ENCODE peak calls at places on chromosomes 2 and 18, in five cellular contexts. S is T-helper 9 cell; V is osteocyte; Y is stimulated activated CD4-positive, alpha-beta T cell treated with anti-CD3 and anti-CD28 coated beads, Interleukin-2, amount 100 ng/mL, for 24 hours; W is sciatic nerve. Z is an unnamed sample.

GRCh38 chr2:74835831-74836674 is 2.1 kb downstream of the HK2 start:
- DNase-seq in W (no peak), S (no peak), V (no peak), Y (no peak), Z (no peak)

GRCh38 chr18:9366126-9366714 is 31.6 kb downstream of the TWSG1 start:
- DNase-seq in Y (no peak), V (no peak), S (no peak), W (no peak), Z (peak; percentile 88)

GRCh38 chr2:215843579-215843978 is 169.8 kb downstream of the MREG start:
- DNase-seq in V (no peak), Y (no peak), S (no peak), W (no peak), Z (no peak)

GRCh38 chr2:206198677-206199076 is 39.0 kb downstream of the EEF1B2 start:
- DNase-seq in Y (no peak), W (no peak), V (no peak), S (no peak), Z (no peak)

GRCh38 chr2:20313659-20314058 is 37.0 kb downstream of the PUM2 start:
- DNase-seq in Y (no peak), W (no peak), V (no peak), S (no peak), Z (no peak)

GRCh38 chr2:66862871-66863650 is 428.1 kb downstream of the MEIS1 start:
- DNase-seq in V (no peak), W (no peak), Y (no peak), S (no peak), Z (no peak)

GRCh38 chr2:127592761-127593227 is 53.2 kb upstream of the GPR17 start:
- DNase-seq in W (peak; percentile 48), Y (peak; percentile 11), V (peak; percentile 83), S (no peak), Z (no peak)

GRCh38 chr18:53567935-53568574 is 656.4 kb downstream of the MBD2 start:
- DNase-seq in V (no peak), W (no peak), Y (no peak), S (no peak), Z (no peak)

GRCh38 chr2:28300489-28300888 is 92.2 kb upstream of the FOSL2 start:
- DNase-seq in S (no peak), V (no peak), Y (no peak), W (no peak), Z (no peak)

GRCh38 chr2:1483551-1483950 is 70.3 kb downstream of the TPO start:
- DNase-seq in W (peak; percentile 6), S (no peak), Y (no peak), V (no peak), Z (no peak)